ENCODE peak calls at places on chromosomes 3 and 15, in four cellular contexts. D, C, H and F are unnamed samples.

GRCh38 chr3:72694398-72694797 is 153.8 kb downstream of the SHQ1 start:
- DNase-seq in D (no peak), H (no peak), C (no peak), F (no peak)

GRCh38 chr3:5226783-5227182 is 39.3 kb downstream of the EDEM1 start:
- DNase-seq in H (no peak), D (peak), C (no peak), F (peak)

GRCh38 chr15:95793226-95793625 is 537.3 kb upstream of the NR2F2 start:
- DNase-seq in D (no peak), C (no peak), H (no peak), F (no peak)

GRCh38 chr15:66566963-66567531 is 1.2 kb upstream of the LCTL start:
- DNase-seq in C (peak), H (peak), D (peak), F (peak)

GRCh38 chr3:111621535-111621934 is 26.4 kb upstream of the ZBED2 start:
- DNase-seq in H (no peak), C (no peak), D (no peak), F (no peak)

GRCh38 chr15:63971427-63971805 is 74.9 kb downstream of the DAPK2 start:
- DNase-seq in H (no peak), D (no peak), C (no peak), F (peak)

GRCh38 chr3:22012471-22012870 is 261.5 kb upstream of the ZNF385D start:
- DNase-seq in C (no peak), H (no peak), D (peak), F (no peak)

GRCh38 chr3:48247401-48247807 is 6.5 kb downstream of the ZNF589 start:
- DNase-seq in C (peak), D (peak), H (no peak), F (no peak)

DNA sequence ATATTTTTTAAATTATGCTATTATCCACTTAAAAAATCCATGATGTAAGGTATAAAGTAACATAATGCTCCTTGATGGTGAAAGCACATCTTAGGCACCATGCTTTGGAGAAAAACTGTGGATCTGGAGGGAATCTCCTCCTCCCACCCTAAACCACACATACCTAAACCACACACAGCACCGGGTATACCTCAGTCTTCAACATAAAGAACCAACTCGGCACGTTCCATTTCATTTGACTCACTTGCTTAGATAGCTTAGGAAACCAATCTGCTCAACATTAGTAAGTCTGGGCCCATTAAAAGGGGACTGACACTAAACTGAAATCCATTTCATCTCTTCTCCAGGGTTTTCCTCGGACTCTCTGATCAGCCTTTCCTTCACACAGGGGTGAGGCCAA is 945.7 kb upstream of the CFAP20DC start:
- DNase-seq in H (no peak), D (no peak), C (no peak), F (no peak)
- TF ChIP-seq CTCF in H (no peak), D (no peak), C (no peak), F (no peak)

GRCh38 chr15:59008086-59008485 is 20.6 kb downstream of the RNF111 start:
- DNase-seq in H (no peak), D (no peak), C (no peak), F (no peak)
- H3K4me3 ChIP-seq in H (no peak), D (no peak), C (no peak), F (no peak)

GRCh38 chr3:145780301-145780700 is 380.7 kb downstream of the PLOD2 start:
- DNase-seq in H (no peak), C (no peak), D (no peak), F (no peak)

DNA sequence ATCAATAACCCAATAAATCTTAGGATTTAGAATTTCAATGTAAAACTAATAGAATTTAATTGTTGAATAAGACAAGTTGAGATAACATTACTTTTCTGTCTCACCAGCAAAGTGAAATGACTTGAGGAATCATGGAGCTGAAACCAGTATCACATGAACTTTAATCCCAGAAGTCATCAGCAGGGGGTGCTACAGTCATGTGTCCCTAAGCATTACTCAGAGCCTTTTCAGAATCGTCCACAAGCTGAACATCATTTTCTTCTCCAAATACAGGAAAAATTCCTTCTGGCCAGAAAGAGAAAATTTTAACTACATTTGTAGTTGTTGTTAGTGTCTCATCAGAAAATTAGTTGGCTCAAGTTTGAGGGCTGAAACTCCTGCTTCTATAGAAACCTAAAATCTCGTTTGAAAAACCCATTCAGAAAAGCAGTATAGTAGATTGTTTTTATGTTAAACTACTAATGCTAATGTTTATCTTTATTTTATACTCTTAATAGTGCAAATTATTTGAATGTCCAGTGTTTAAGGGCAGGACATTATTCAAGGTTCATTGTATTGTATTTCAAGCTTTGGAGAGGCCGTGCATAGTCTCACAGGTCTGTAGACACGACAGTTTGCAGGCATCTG is 384.1 kb downstream of the PLOD2 start:
- DNase-seq in H (peak), D (peak), C (no peak), F (no peak)
- TF ChIP-seq CTCF in H (peak), D (peak), C (peak), F (peak)

DNA sequence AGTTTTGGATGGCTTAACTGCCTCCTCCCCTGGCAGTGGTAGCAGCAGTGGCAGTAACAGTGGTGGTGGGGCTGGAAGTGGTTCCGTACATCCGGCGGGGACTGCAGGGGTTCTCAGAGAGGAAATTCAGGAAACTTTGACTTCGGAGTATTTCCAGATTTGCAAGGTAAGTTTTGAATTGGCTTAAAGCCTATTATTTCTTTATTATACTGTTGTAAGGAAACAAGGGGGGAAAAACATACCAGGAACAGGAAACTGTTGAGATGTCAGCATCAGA is 1.5 kb downstream of the STXBP5L start:
- DNase-seq in D (no peak), C (no peak), H (peak), F (no peak)
- H3K4me3 ChIP-seq in D (no peak), C (peak), H (no peak), F (no peak)

GRCh38 chr3:168461793-168462192 is 366.1 kb upstream of the GOLIM4 start:
- DNase-seq in C (no peak), H (no peak), D (no peak), F (no peak)

GRCh38 chr3:168472811-168473210 is 377.1 kb upstream of the GOLIM4 start:
- DNase-seq in D (no peak), H (no peak), C (no peak), F (no peak)

GRCh38 chr3:168467085-168467714 is 371.5 kb upstream of the GOLIM4 start:
- DNase-seq in D (peak), C (no peak), H (peak), F (peak)
- TF ChIP-seq CTCF in D (peak), C (no peak), H (no peak), F (peak)

DNA sequence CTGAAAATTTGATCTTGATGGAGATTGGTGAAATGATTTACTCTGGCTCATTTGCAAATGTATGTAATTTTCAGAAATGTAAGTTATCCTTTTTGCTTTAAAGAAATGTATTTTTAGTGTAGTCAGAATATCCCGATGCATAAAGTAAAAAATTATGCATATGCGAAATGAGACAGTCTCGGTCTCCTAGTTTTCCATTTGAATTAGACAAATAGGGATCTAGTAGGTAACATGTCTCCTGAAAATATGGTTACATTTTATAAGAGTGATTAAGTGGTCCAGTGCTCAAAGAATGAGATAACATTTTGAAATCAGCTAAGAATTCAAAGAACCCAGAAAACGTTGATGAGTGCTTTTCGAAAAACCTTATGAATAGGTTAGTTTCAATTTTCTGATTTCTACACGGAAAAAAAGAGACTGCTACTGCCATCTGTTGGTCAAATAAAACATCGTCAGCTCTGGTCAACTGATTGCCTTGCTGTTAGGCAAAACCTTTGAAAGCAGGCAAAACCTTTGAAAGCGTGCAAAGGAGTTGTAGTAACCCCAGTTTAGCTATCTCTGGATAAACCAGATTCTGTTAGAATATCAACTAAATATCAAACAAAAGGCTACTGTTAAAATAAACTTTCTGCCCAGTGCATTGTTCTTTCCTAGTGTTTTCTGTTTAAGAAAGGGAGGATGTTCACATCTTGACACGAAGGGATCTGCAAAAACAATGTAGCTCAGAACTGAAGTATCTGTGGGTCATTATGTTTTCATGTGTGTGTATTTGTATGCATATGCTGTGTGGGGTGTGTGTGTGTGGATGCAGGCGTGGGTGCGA is 59.3 kb upstream of the CHMP2B start:
- DNase-seq in C (no peak), H (peak), D (peak), F (no peak)
- H3K4me3 ChIP-seq in C (peak), H (no peak), D (peak), F (no peak)

GRCh38 chr3:100603449-100603848 is 6.0 kb upstream of the ADGRG7 start:
- DNase-seq in H (peak), D (peak), C (no peak), F (no peak)
- TF ChIP-seq CTCF in H (no peak), D (peak), C (peak), F (peak)

GRCh38 chr3:122012821-122013220 is 9.2 kb downstream of the ILDR1 start:
- DNase-seq in D (no peak), C (no peak), H (no peak), F (no peak)
- H3K4me3 ChIP-seq in D (no peak), C (no peak), H (no peak), F (no peak)

GRCh38 chr3:161859057-161859456 is 362.4 kb downstream of the OTOL1 start:
- DNase-seq in H (no peak), D (no peak), C (no peak), F (no peak)

GRCh38 chr3:161851941-161852566 is 355.4 kb downstream of the OTOL1 start:
- DNase-seq in D (peak), H (peak), C (no peak), F (peak)

GRCh38 chr3:161852744-161853143 is 356.1 kb downstream of the OTOL1 start:
- DNase-seq in H (no peak), D (no peak), C (no peak), F (no peak)

GRCh38 chr3:161859870-161860450 is 363.4 kb downstream of the OTOL1 start:
- DNase-seq in C (no peak), D (no peak), H (no peak), F (no peak)

GRCh38 chr3:161854232-161854771 is 357.7 kb downstream of the OTOL1 start:
- DNase-seq in D (peak), C (no peak), H (peak), F (peak)
- TF ChIP-seq CTCF in D (peak), C (no peak), H (no peak), F (peak)